ENCODE peak calls at places on chromosomes 16 and 17, in eight cellular contexts. R is Panc1, C is fibroblast of pulmonary artery, Q is H9, N is Calu3, T is endodermal cell, Z is mammary epithelial cell, Y is lower leg skin. P is an unnamed sample.

GRCh38 chr17:83109793-83110645 is 30.6 kb downstream of the METRNL start:
- DNase-seq in R (peak), C (peak), Q (no peak), N (peak), T (no peak), Z (peak), Y (peak), P (no peak)

GRCh38 chr17:80665792-80666191 is 121.2 kb downstream of the RPTOR start:
- DNase-seq in R (no peak), C (no peak), Q (no peak), N (no peak), T (no peak), Z (no peak), Y (no peak), P (no peak)

GRCh38 chr16:592518-593306 is 2.8 kb downstream of the RAB40C start:
- DNase-seq in R (no peak), C (peak), Q (no peak), N (peak), T (no peak), Z (peak), Y (no peak), P (no peak)

GRCh38 chr17:8384801-8385335 is 1.9 kb upstream of the RPL26 start:
- DNase-seq in R (no peak), C (peak), Q (peak), N (no peak), T (peak), Z (peak), Y (no peak), P (peak)

GRCh38 chr16:303760-304505 is 21.0 kb downstream of the PDIA2 start:
- DNase-seq in R (no peak), C (peak), Q (no peak), N (no peak), T (peak), Z (no peak), Y (no peak), P (no peak)

GRCh38 chr16:8937803-8938202 is 25.9 kb downstream of the USP7 start:
- DNase-seq in R (no peak), C (no peak), Q (no peak), N (no peak), T (no peak), Z (no peak), Y (no peak), P (no peak)

GRCh38 chr16:87119168-87119567 is 198.0 kb downstream of the C16orf95 start:
- DNase-seq in R (no peak), C (no peak), Q (no peak), N (no peak), T (no peak), Z (no peak), Y (no peak), P (no peak)

GRCh38 chr16:78034530-78034929 is 12.2 kb downstream of the CLEC3A start:
- DNase-seq in R (no peak), C (no peak), Q (no peak), N (no peak), T (no peak), Z (peak), Y (no peak), P (no peak)

GRCh38 chr16:66622863-66623262 is 18.4 kb downstream of the CMTM3 start:
- DNase-seq in R (no peak), C (no peak), Q (no peak), N (no peak), T (peak), Z (no peak), Y (peak), P (no peak)

GRCh38 chr17:80498242-80498919 is 22.0 kb upstream of the NPTX1 start:
- DNase-seq in R (no peak), C (peak), Q (peak), N (no peak), T (no peak), Z (no peak), Y (no peak), P (no peak)

GRCh38 chr17:66717680-66718079 is 117.2 kb upstream of the CACNG5 start:
- DNase-seq in R (no peak), C (no peak), Q (peak), N (peak), T (peak), Z (peak), Y (peak), P (no peak)

GRCh38 chr17:40124279-40125141 is 2.7 kb downstream of the MSL1 start:
- DNase-seq in R (no peak), C (no peak), Q (no peak), N (peak), T (peak), Z (peak), Y (no peak), P (no peak)

GRCh38 chr17:34499576-34499975 is 79.8 kb upstream of the TMEM132E start:
- DNase-seq in R (no peak), C (peak), Q (peak), N (peak), T (peak), Z (peak), Y (no peak), P (peak)

GRCh38 chr17:3558603-3559269 is 1.1 kb upstream of the TRPV3 start:
- DNase-seq in R (no peak), C (peak), Q (peak), N (peak), T (peak), Z (peak), Y (no peak), P (no peak)

GRCh38 chr16:78987676-78988075 is 612.9 kb downstream of the MAF start:
- DNase-seq in R (no peak), C (no peak), Q (no peak), N (peak), T (no peak), Z (peak), Y (no peak), P (no peak)

GRCh38 chr17:8029121-8029520 is 9.7 kb upstream of the ALOX15B start:
- DNase-seq in R (no peak), C (no peak), Q (no peak), N (no peak), T (no peak), Z (peak), Y (no peak), P (no peak)

GRCh38 chr17:82236142-82236971 is 7.5 kb downstream of the SLC16A3 start:
- DNase-seq in R (no peak), C (peak), Q (peak), N (peak), T (peak), Z (peak), Y (peak), P (no peak)

GRCh38 chr17:76018801-76019200 is 8.3 kb downstream of the EVPL start:
- DNase-seq in R (no peak), C (no peak), Q (no peak), N (no peak), T (no peak), Z (no peak), Y (no peak), P (no peak)

GRCh38 chr17:19331134-19331533 is 31.4 kb downstream of the B9D1 start:
- DNase-seq in R (no peak), C (peak), Q (no peak), N (no peak), T (no peak), Z (no peak), Y (peak), P (no peak)

GRCh38 chr16:86541560-86541959 is 13.5 kb downstream of the MTHFSD start:
- DNase-seq in R (no peak), C (no peak), Q (no peak), N (no peak), T (no peak), Z (no peak), Y (no peak), P (no peak)

GRCh38 chr17:69339937-69340336 is 13.0 kb upstream of the ABCA5 start:
- DNase-seq in R (no peak), C (no peak), Q (no peak), N (no peak), T (no peak), Z (no peak), Y (no peak), P (no peak)

GRCh38 chr17:16517477-16517876 is 25.5 kb upstream of the LRRC75A start:
- DNase-seq in R (no peak), C (no peak), Q (no peak), N (no peak), T (peak), Z (no peak), Y (no peak), P (no peak)

GRCh38 chr16:29315916-29316517 is 90.5 kb downstream of the NPIPB11 start:
- DNase-seq in R (no peak), C (no peak), Q (peak), N (peak), T (peak), Z (no peak), Y (peak), P (peak)

GRCh38 chr17:81703747-81704654 is 834 bp downstream of the MRPL12 start:
- DNase-seq in R (no peak), C (no peak), Q (no peak), N (no peak), T (no peak), Z (no peak), Y (no peak), P (no peak)

GRCh38 chr17:48537316-48537715 is 6.5 kb upstream of the HOXB1 start:
- DNase-seq in R (no peak), C (no peak), Q (no peak), N (no peak), T (no peak), Z (no peak), Y (no peak), P (no peak)

GRCh38 chr16:49734330-49734729 is 121.6 kb downstream of the ZNF423 start:
- DNase-seq in R (no peak), C (no peak), Q (no peak), N (no peak), T (no peak), Z (no peak), Y (no peak), P (no peak)

GRCh38 chr16:64627288-64627687 is 494.6 kb downstream of the CDH11 start:
- DNase-seq in R (no peak), C (no peak), Q (peak), N (no peak), T (peak), Z (no peak), Y (no peak), P (no peak)

GRCh38 chr17:56592487-56593072 is 919 bp upstream of the NOG start:
- DNase-seq in R (no peak), C (peak), Q (peak), N (peak), T (peak), Z (peak), Y (peak), P (peak)

GRCh38 chr16:600781-601180 is 10.9 kb downstream of the RAB40C start:
- DNase-seq in R (no peak), C (peak), Q (no peak), N (no peak), T (peak), Z (no peak), Y (no peak), P (no peak)

GRCh38 chr17:33647976-33648375 is 354.9 kb upstream of the ASIC2 start:
- DNase-seq in R (no peak), C (peak), Q (peak), N (peak), T (peak), Z (peak), Y (peak), P (peak)

GRCh38 chr17:8105957-8106398 is 12.3 kb downstream of the ALOXE3 start:
- DNase-seq in R (no peak), C (peak), Q (no peak), N (no peak), T (no peak), Z (peak), Y (no peak), P (no peak)

GRCh38 chr16:78321611-78322010 is 222.2 kb downstream of the WWOX start:
- DNase-seq in R (no peak), C (no peak), Q (peak), N (no peak), T (peak), Z (no peak), Y (no peak), P (no peak)

GRCh38 chr16:75566889-75567255 is 693 bp downstream of the GABARAPL2 start:
- DNase-seq in R (no peak), C (no peak), Q (no peak), N (peak), T (peak), Z (no peak), Y (no peak), P (no peak)

GRCh38 chr16:27617678-27618077 is 67.7 kb downstream of the KATNIP start:
- DNase-seq in R (no peak), C (no peak), Q (no peak), N (no peak), T (no peak), Z (no peak), Y (no peak), P (no peak)

GRCh38 chr16:90020838-90021382 is 1.7 kb upstream of the DBNDD1 start:
- DNase-seq in R (no peak), C (peak), Q (no peak), N (no peak), T (no peak), Z (no peak), Y (no peak), P (no peak)

DNA sequence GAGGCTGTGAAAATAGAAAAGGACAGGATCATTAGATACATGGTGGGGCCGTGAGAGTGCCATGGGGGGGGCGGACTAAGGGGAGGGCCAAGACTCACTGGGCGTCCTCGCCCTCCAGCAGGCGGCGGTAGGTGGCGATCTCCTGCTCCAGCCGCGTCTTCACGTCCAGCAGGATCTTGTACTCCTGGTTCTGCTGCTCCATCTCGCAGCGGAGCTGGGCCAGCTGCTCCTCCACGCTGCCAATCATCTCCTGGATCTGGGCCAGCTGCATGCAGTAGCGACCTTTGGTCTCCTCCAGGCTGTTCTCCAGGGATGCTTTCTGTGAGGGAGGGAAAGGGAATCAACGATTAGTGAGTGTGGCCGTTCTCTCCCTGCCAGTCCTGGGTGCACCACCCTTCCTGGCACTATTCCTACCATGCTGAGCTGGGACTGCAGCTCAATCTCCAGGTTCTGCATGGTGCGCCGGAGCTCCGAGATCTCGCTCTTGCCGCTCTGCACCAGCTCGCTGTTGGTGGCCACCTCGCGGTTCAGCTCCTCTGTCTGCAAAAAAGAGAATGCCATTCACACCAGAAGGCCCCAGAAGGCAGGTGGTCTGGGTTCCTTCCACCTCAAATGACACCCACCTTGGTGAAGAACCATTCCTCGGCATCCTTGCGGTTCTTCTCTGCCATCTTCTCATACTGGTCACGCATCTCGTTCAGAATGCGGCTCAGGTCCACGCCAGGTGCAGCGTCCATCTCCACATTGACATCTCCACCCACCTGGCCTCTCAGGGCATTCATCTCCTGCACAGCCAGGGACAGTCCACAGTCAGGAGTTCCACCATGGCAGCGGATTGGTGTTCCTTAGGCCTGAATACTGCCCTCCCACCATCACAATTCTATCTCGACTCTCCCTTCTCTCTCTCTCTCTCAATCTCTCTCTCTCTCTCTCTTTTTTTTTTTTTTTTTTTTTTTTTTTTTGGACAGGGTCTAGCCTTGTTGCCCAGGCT is 3.3 kb downstream of the KRT14 start:
- DNase-seq in R (no peak), C (no peak), Q (no peak), N (peak), T (no peak), Z (peak), Y (peak), P (no peak)
- TF ChIP-seq CTCF in R (no peak), C (peak), Q (peak), N (no peak), T (peak), Z (peak), Y (no peak), P (no peak)

GRCh38 chr16:85385463-85386331 is 227.4 kb upstream of the GSE1 start:
- DNase-seq in R (no peak), C (no peak), Q (no peak), N (no peak), T (no peak), Z (no peak), Y (no peak), P (no peak)
- TF ChIP-seq CTCF in R (no peak), C (no peak), Q (no peak), N (no peak), T (no peak), Z (no peak), Y (no peak), P (no peak)

GRCh38 chr16:10314811-10315210 is 71.0 kb upstream of the ATF7IP2 start:
- DNase-seq in R (no peak), C (peak), Q (no peak), N (no peak), T (no peak), Z (peak), Y (no peak), P (no peak)
- TF ChIP-seq CTCF in R (no peak), C (peak), Q (no peak), N (no peak), T (no peak), Z (peak), Y (no peak), P (peak)

DNA sequence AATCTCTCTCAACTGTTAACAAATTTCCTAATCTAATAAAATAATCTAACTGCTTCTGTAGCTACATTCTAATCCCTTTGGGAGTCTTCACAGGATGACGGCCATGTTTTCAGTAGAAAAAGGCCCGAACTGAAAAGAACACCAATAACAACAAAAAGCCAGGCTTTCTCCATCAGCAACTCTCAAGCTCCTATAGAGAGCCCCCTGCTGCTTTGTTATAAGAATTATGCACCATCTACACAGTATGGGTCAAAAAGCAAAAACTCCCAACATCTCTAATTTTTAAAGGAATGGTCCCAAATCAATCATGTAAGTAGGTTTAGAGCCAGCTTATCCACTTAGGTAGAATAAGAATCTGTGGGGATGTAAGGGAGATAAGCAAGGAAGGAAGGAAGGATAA is 163.6 kb upstream of the C17orf78 start:
- DNase-seq in R (no peak), C (peak), Q (no peak), N (no peak), T (no peak), Z (no peak), Y (no peak), P (no peak)
- TF ChIP-seq CTCF in R (peak), C (peak), Q (no peak), N (no peak), T (no peak), Z (no peak), Y (no peak), P (no peak)

GRCh38 chr16:72394526-72394925 is 222.6 kb upstream of the PMFBP1 start:
- DNase-seq in R (no peak), C (no peak), Q (no peak), N (no peak), T (no peak), Z (no peak), Y (no peak), P (no peak)
- TF ChIP-seq CTCF in R (no peak), C (no peak), Q (no peak), N (no peak), T (no peak), Z (no peak), Y (no peak), P (no peak)

P was measured in Caco-2.